ENCODE peak calls at places on chromosome 19, in six cellular contexts. H is stimulated activated CD4-positive, alpha-beta T cell treated with anti-CD3 and anti-CD28 coated beads, Interleukin-2, amount 100 ng/mL, for 48 hours; M is neuronal stem cell; B is SK-MEL-5; L is LoVo; K is NCI-H345. T is an unnamed sample.

GRCh38 chr19:30153326-30154210 is 211.5 kb downstream of the URI1 start:
- DNase-seq in K (no peak), L (no peak), B (no peak), H (no peak), M (no peak), T (no peak)

GRCh38 chr19:54952591-54953344 is 5.4 kb upstream of the NLRP7 start:
- DNase-seq in K (no peak), M (peak), H (no peak), L (no peak), B (no peak), T (no peak)

GRCh38 chr19:23810496-23810895 is 51.8 kb upstream of the ZNF681 start:
- DNase-seq in M (no peak), H (no peak), L (no peak), B (no peak), K (no peak), T (no peak)

GRCh38 chr19:4088975-4089374 is 22.3 kb upstream of the ZBTB7A start:
- DNase-seq in M (no peak), H (no peak), B (no peak), L (no peak), K (no peak), T (no peak)

GRCh38 chr19:51389143-51389542 is 1.2 kb downstream of the C19orf84 start:
- DNase-seq in M (no peak), H (no peak), B (no peak), L (no peak), K (no peak), T (no peak)

GRCh38 chr19:45474941-45475516 is 7.2 kb downstream of the FOSB start:
- DNase-seq in H (no peak), B (no peak), L (no peak), M (no peak), K (peak), T (no peak)

GRCh38 chr19:42601811-42602443 is 7.2 kb upstream of the CEACAM8 start:
- DNase-seq in L (peak), H (peak), K (no peak), M (no peak), B (peak), T (peak)

GRCh38 chr19:17486545-17486944 is 16.2 kb downstream of the SLC27A1 start:
- DNase-seq in K (no peak), H (no peak), B (no peak), L (no peak), M (no peak), T (no peak)

GRCh38 chr19:16051254-16052025 is 24.9 kb upstream of the TPM4 start:
- DNase-seq in K (no peak), M (no peak), H (no peak), L (no peak), B (peak), T (no peak)

GRCh38 chr19:39828015-39828633 is 5.8 kb downstream of the DYRK1B start:
- DNase-seq in B (no peak), H (no peak), L (no peak), K (no peak), M (no peak), T (no peak)

GRCh38 chr19:15249912-15250634 is 17.8 kb upstream of the EPHX3 start:
- DNase-seq in B (no peak), K (no peak), H (no peak), L (no peak), M (no peak), T (peak)

GRCh38 chr19:43811833-43812232 is 9.6 kb upstream of the LYPD5 start:
- DNase-seq in H (no peak), B (no peak), K (no peak), M (no peak), L (no peak), T (no peak)

GRCh38 chr19:46967578-46968018 is 52.0 kb upstream of the NPAS1 start:
- DNase-seq in B (no peak), M (no peak), H (no peak), L (peak), K (peak), T (peak)

GRCh38 chr19:55617426-55617825 is 6.9 kb downstream of the ZNF784 start:
- DNase-seq in H (no peak), B (no peak), K (no peak), M (no peak), L (no peak), T (no peak)

GRCh38 chr19:3687774-3688706 is 12.2 kb downstream of the PIP5K1C start:
- DNase-seq in B (no peak), K (peak), M (no peak), H (peak), L (no peak), T (peak)

GRCh38 chr19:2117215-2117960 is 20.7 kb downstream of the IZUMO4 start:
- DNase-seq in K (no peak), L (no peak), M (no peak), H (no peak), B (no peak), T (no peak)

GRCh38 chr19:42132851-42133528 is 744 bp upstream of the POU2F2 start:
- DNase-seq in L (peak), H (peak), B (peak), K (peak), M (peak), T (peak)

GRCh38 chr19:18281082-18282020 is at the start of gene JUND:
- DNase-seq in L (peak), H (peak), K (peak), M (peak), B (peak), T (peak)

GRCh38 chr19:46080561-46080960 is 39.8 kb upstream of the IGFL4 start:
- DNase-seq in L (peak), B (no peak), K (no peak), H (no peak), M (no peak), T (no peak)

T was measured in nephron progenitor cell.